ENCODE peak calls at places on chromosomes 11 and 22, in six cellular contexts. One of them, this sample, is unnamed. For H3K4me1, the result is how much of the 10 kb centered on the place peaks cover.

GRCh38 chr22:31977141-31977781 is 32.9 kb downstream of the YWHAH start:
- DNase-seq in spleen: peak
- DNase-seq in HCT116: peak
- DNase-seq in fibroblast of lung: peak
- DNase-seq in ovary: peak
- DNase-seq in cardiac muscle cell: peak
- DNase-seq in this sample: peak

GRCh38 chr11:118845369-118845768 is 38.3 kb upstream of the CXCR5 start:
- DNase-seq in spleen: no peak
- DNase-seq in HCT116: no peak
- DNase-seq in fibroblast of lung: peak
- DNase-seq in ovary: no peak
- DNase-seq in cardiac muscle cell: peak
- DNase-seq in this sample: peak

GRCh38 chr22:22546490-22546889 is 12.6 kb downstream of the PRAME start:
- DNase-seq in spleen: no peak
- DNase-seq in HCT116: no peak
- DNase-seq in fibroblast of lung: no peak
- DNase-seq in ovary: no peak
- DNase-seq in cardiac muscle cell: peak
- DNase-seq in this sample: no peak

GRCh38 chr11:116879789-116880402 is 42.5 kb upstream of the APOA1 start:
- DNase-seq in spleen: no peak
- DNase-seq in HCT116: peak
- DNase-seq in fibroblast of lung: peak
- DNase-seq in ovary: no peak
- DNase-seq in cardiac muscle cell: peak
- DNase-seq in this sample: no peak

GRCh38 chr11:36373040-36374010 is 77.2 kb downstream of the PRR5L start:
- DNase-seq in spleen: no peak
- DNase-seq in HCT116: no peak
- DNase-seq in fibroblast of lung: peak
- DNase-seq in ovary: no peak
- DNase-seq in cardiac muscle cell: peak
- DNase-seq in this sample: no peak

GRCh38 chr11:92251980-92252379 is 27.4 kb downstream of the FAT3 start:
- DNase-seq in spleen: no peak
- DNase-seq in HCT116: no peak
- DNase-seq in fibroblast of lung: peak
- DNase-seq in ovary: no peak
- DNase-seq in cardiac muscle cell: peak
- DNase-seq in this sample: no peak

GRCh38 chr22:29692327-29692640 is 27.5 kb upstream of the CABP7 start:
- DNase-seq in spleen: no peak
- DNase-seq in HCT116: no peak
- DNase-seq in fibroblast of lung: no peak
- DNase-seq in ovary: no peak
- DNase-seq in cardiac muscle cell: no peak
- DNase-seq in this sample: no peak

GRCh38 chr11:10387209-10388083 is 67.6 kb upstream of the AMPD3 start:
- DNase-seq in spleen: no peak
- DNase-seq in HCT116: no peak
- DNase-seq in fibroblast of lung: peak
- DNase-seq in ovary: peak
- DNase-seq in cardiac muscle cell: peak
- DNase-seq in this sample: no peak

GRCh38 chr11:94933225-94934130 is 39.9 kb downstream of the CWC15 start:
- DNase-seq in spleen: no peak
- DNase-seq in HCT116: no peak
- DNase-seq in fibroblast of lung: peak
- DNase-seq in ovary: no peak
- DNase-seq in cardiac muscle cell: peak
- DNase-seq in this sample: peak

GRCh38 chr11:46674463-46675287 is 25.7 kb downstream of the ARHGAP1 start:
- DNase-seq in spleen: peak
- DNase-seq in HCT116: no peak
- DNase-seq in fibroblast of lung: no peak
- DNase-seq in ovary: no peak
- DNase-seq in cardiac muscle cell: peak
- DNase-seq in this sample: no peak

GRCh38 chr11:27385245-27385644 is 22.2 kb upstream of the CCDC34 start:
- DNase-seq in spleen: no peak
- DNase-seq in HCT116: no peak
- DNase-seq in fibroblast of lung: peak
- DNase-seq in ovary: no peak
- DNase-seq in cardiac muscle cell: peak
- DNase-seq in this sample: peak

GRCh38 chr11:113173023-113173594 is 141.3 kb upstream of the TTC12 start:
- DNase-seq in spleen: no peak
- DNase-seq in HCT116: no peak
- DNase-seq in fibroblast of lung: no peak
- DNase-seq in ovary: no peak
- DNase-seq in cardiac muscle cell: no peak
- DNase-seq in this sample: no peak

GRCh38 chr11:111120221-111120620 is 125.3 kb upstream of the POU2AF2 start:
- DNase-seq in spleen: no peak
- DNase-seq in HCT116: no peak
- DNase-seq in fibroblast of lung: no peak
- DNase-seq in ovary: no peak
- DNase-seq in cardiac muscle cell: no peak
- DNase-seq in this sample: no peak

GRCh38 chr11:92852203-92852602 is 117.2 kb upstream of the MTNR1B start:
- DNase-seq in spleen: no peak
- DNase-seq in HCT116: no peak
- DNase-seq in fibroblast of lung: no peak
- DNase-seq in ovary: no peak
- DNase-seq in cardiac muscle cell: no peak
- DNase-seq in this sample: no peak

GRCh38 chr11:7511405-7511804 is 2.4 kb upstream of the PPFIBP2 start:
- DNase-seq in spleen: no peak
- DNase-seq in HCT116: no peak
- DNase-seq in fibroblast of lung: no peak
- DNase-seq in ovary: peak
- DNase-seq in cardiac muscle cell: peak
- DNase-seq in this sample: peak

GRCh38 chr11:18731949-18732821 is 6.2 kb upstream of the IGSF22 start:
- DNase-seq in spleen: no peak
- DNase-seq in HCT116: peak
- DNase-seq in fibroblast of lung: peak
- DNase-seq in ovary: peak
- DNase-seq in cardiac muscle cell: peak
- DNase-seq in this sample: peak

GRCh38 chr11:70203749-70204465 is 811 bp downstream of the FADD start:
- DNase-seq in spleen: peak
- DNase-seq in HCT116: peak
- DNase-seq in fibroblast of lung: peak
- DNase-seq in ovary: peak
- DNase-seq in cardiac muscle cell: peak
- DNase-seq in this sample: peak

GRCh38 chr11:86814775-86815174 is 14.4 kb downstream of the PRSS23 start:
- DNase-seq in spleen: no peak
- DNase-seq in HCT116: no peak
- DNase-seq in fibroblast of lung: peak
- DNase-seq in ovary: no peak
- DNase-seq in cardiac muscle cell: no peak
- DNase-seq in this sample: no peak

GRCh38 chr11:30823119-30823518 is 237.0 kb upstream of the MPPED2 start:
- DNase-seq in spleen: no peak
- DNase-seq in HCT116: no peak
- DNase-seq in fibroblast of lung: no peak
- DNase-seq in ovary: no peak
- DNase-seq in cardiac muscle cell: no peak
- DNase-seq in this sample: no peak

GRCh38 chr22:35301370-35301874 is 1.7 kb downstream of the TOM1 start:
- DNase-seq in spleen: peak
- DNase-seq in HCT116: no peak
- DNase-seq in fibroblast of lung: peak
- DNase-seq in ovary: no peak
- DNase-seq in cardiac muscle cell: peak
- DNase-seq in this sample: no peak

GRCh38 chr11:57644748-57645715 is 4.7 kb downstream of the YPEL4 start:
- DNase-seq in spleen: peak
- DNase-seq in HCT116: peak
- DNase-seq in fibroblast of lung: peak
- DNase-seq in ovary: peak
- DNase-seq in cardiac muscle cell: peak
- DNase-seq in this sample: no peak
- H3K4me1 ChIP-seq in spleen: half or more
- H3K4me1 ChIP-seq in HCT116: under half
- H3K4me1 ChIP-seq in fibroblast of lung: under half
- H3K4me1 ChIP-seq in ovary: under half
- H3K4me1 ChIP-seq in cardiac muscle cell: half or more
- H3K4me1 ChIP-seq in this sample: under half

GRCh38 chr11:60363542-60364525 is 14.5 kb upstream of the MS4A7 start:
- DNase-seq in spleen: no peak
- DNase-seq in HCT116: peak
- DNase-seq in fibroblast of lung: peak
- DNase-seq in ovary: no peak
- DNase-seq in cardiac muscle cell: peak
- DNase-seq in this sample: peak
- H3K27ac ChIP-seq in spleen: peak
- H3K27ac ChIP-seq in HCT116: no peak
- H3K27ac ChIP-seq in fibroblast of lung: no peak
- H3K27ac ChIP-seq in ovary: no peak
- H3K27ac ChIP-seq in cardiac muscle cell: no peak
- H3K27ac ChIP-seq in this sample: no peak

DNA sequence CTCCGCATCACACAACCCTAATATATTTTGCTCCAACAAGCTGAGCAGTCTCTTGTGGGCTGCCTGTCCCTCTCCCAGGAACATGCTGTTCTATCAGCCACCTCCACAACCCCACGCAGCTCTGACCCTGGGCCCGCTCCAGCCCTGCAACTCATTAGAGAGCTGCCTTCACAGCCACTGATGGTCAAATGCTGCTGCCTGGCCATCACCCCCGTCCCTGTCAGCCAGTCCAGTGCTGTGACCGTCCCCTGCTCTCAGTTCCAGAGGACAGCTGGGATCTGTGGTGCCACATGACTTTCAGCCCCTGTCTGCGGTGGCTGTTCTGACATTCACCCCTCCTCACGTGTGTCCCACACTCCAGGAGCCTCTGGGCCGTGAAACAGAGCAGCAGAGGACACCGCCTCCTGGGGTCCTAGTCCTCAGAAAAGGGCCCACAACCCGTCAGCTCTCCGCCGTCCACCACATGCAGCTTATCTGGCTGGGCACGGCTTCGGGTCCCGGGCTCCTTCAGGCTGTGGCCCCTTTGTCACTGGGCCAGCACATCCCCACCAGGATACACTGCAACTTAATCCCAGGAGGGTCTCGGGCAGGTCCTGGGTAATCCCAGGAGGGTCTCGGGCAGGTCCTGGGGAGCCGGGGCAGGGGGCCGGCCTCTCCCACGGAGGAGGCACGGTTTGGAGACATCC is 14.9 kb downstream of the CRELD2 start:
- DNase-seq in spleen: peak
- DNase-seq in HCT116: no peak
- DNase-seq in fibroblast of lung: no peak
- DNase-seq in ovary: peak
- DNase-seq in cardiac muscle cell: no peak
- DNase-seq in this sample: no peak
- H3K4me1 ChIP-seq in spleen: half or more
- H3K4me1 ChIP-seq in HCT116: half or more
- H3K4me1 ChIP-seq in fibroblast of lung: under half
- H3K4me1 ChIP-seq in ovary: under half
- H3K4me1 ChIP-seq in cardiac muscle cell: under half
- H3K4me1 ChIP-seq in this sample: under half

GRCh38 chr11:44765026-44765595 is 38.3 kb downstream of the TSPAN18 start:
- DNase-seq in spleen: no peak
- DNase-seq in HCT116: no peak
- DNase-seq in fibroblast of lung: no peak
- DNase-seq in ovary: no peak
- DNase-seq in cardiac muscle cell: no peak
- DNase-seq in this sample: no peak

GRCh38 chr11:44766112-44766971 is 39.6 kb downstream of the TSPAN18 start:
- DNase-seq in spleen: no peak
- DNase-seq in HCT116: no peak
- DNase-seq in fibroblast of lung: peak
- DNase-seq in ovary: peak
- DNase-seq in cardiac muscle cell: peak
- DNase-seq in this sample: no peak

GRCh38 chr11:44766972-44767278 is 40.2 kb downstream of the TSPAN18 start:
- DNase-seq in spleen: no peak
- DNase-seq in HCT116: no peak
- DNase-seq in fibroblast of lung: peak
- DNase-seq in ovary: no peak
- DNase-seq in cardiac muscle cell: peak
- DNase-seq in this sample: no peak

GRCh38 chr11:44765676-44766075 is 38.9 kb downstream of the TSPAN18 start:
- DNase-seq in spleen: no peak
- DNase-seq in HCT116: no peak
- DNase-seq in fibroblast of lung: no peak
- DNase-seq in ovary: no peak
- DNase-seq in cardiac muscle cell: no peak
- DNase-seq in this sample: no peak

DNA sequence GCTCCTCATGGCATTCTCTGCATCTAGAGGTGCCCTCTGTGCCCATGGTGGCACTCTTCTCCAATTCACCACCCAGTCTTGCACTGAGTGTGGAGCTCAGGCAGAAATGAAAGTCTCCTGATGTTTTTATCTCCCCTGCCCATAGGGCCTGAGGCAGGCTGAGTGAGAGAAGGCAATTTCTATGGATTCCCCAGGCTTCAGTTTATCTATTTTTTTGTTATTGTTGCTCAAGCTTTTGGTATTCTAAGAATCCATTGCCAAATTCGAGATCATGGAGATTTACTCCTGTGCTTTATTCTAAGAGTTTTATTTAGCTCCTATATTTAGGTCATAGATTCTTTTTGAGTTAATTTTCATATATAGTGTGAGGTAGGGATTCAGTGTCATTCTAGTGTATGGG is 40.7 kb downstream of the TSPAN18 start:
- DNase-seq in spleen: no peak
- DNase-seq in HCT116: no peak
- DNase-seq in fibroblast of lung: peak
- DNase-seq in ovary: no peak
- DNase-seq in cardiac muscle cell: peak
- DNase-seq in this sample: no peak
- H3K27ac ChIP-seq in spleen: no peak
- H3K27ac ChIP-seq in HCT116: no peak
- H3K27ac ChIP-seq in fibroblast of lung: no peak
- H3K27ac ChIP-seq in ovary: no peak
- H3K27ac ChIP-seq in cardiac muscle cell: peak
- H3K27ac ChIP-seq in this sample: no peak